ENCODE peak calls at places on chromosomes 4 and X, in six cellular contexts. B, S, P, R, I and V are unnamed samples. For H3K4me1, the result is how much of the 10 kb centered on the place peaks cover.

GRCh38 chr4:122619583-122619982 is 1.3 kb downstream of the IL21 start:
- DNase-seq in P (no peak), S (no peak), I (no peak), B (no peak), R (no peak), V (no peak)

GRCh38 chr4:77927991-77928925 is 65.6 kb downstream of the MRPL1 start:
- DNase-seq in I (peak), S (peak), P (no peak), B (no peak), R (no peak), V (no peak)

GRCh38 chr4:1193206-1194027 is 21.0 kb upstream of the SPON2 start:
- DNase-seq in B (peak), P (no peak), S (peak), I (peak), R (peak), V (no peak)

GRCh38 chrX:42524374-42524773 is 253.6 kb downstream of the PPP1R2C start:
- DNase-seq in S (no peak), I (no peak), P (no peak), R (no peak), B (no peak), V (no peak)

GRCh38 chr4:122960298-122960985 is 38.0 kb upstream of the NUDT6 start:
- DNase-seq in S (no peak), R (no peak), P (no peak), B (no peak), I (no peak), V (no peak)

GRCh38 chrX:123392921-123393320 is 208.8 kb downstream of the GRIA3 start:
- DNase-seq in S (no peak), R (no peak), I (no peak), B (no peak), P (no peak), V (no peak)

GRCh38 chr4:161554372-161554990 is 609.3 kb downstream of the FSTL5 start:
- DNase-seq in R (no peak), B (no peak), P (no peak), I (no peak), S (no peak), V (no peak)

GRCh38 chr4:1573830-1574459 is 110.2 kb downstream of the FAM53A start:
- DNase-seq in R (no peak), P (no peak), B (no peak), S (no peak), I (no peak), V (no peak)

GRCh38 chr4:125891597-125892258 is 577.0 kb downstream of the FAT4 start:
- DNase-seq in R (no peak), I (peak), B (no peak), P (no peak), S (no peak), V (no peak)

GRCh38 chr4:111630705-111631104 is 514.5 kb upstream of the FAM241A start:
- DNase-seq in R (no peak), I (peak), B (no peak), P (no peak), S (no peak), V (no peak)

GRCh38 chr4:82721819-82722423 is 76.7 kb downstream of the SCD5 start:
- DNase-seq in I (peak), R (no peak), S (no peak), B (peak), P (peak), V (no peak)

GRCh38 chrX:21975827-21976226 is 35.3 kb downstream of the SMS start:
- DNase-seq in R (no peak), S (no peak), B (no peak), P (no peak), I (peak), V (no peak)

GRCh38 chrX:136780738-136781137 is at the start of gene ARHGEF6:
- DNase-seq in R (no peak), S (no peak), P (no peak), B (no peak), I (no peak), V (no peak)

GRCh38 chrX:2549874-2550273 is 49.1 kb upstream of the DHRSX start:
- DNase-seq in I (peak), R (no peak), P (no peak), B (no peak), S (peak), V (no peak)

GRCh38 chrX:39874202-39874816 is 223.4 kb downstream of the BCOR start:
- DNase-seq in B (no peak), P (no peak), S (no peak), R (no peak), I (no peak), V (no peak)

GRCh38 chr4:89356086-89356485 is 48.5 kb upstream of the GPRIN3 start:
- DNase-seq in B (no peak), S (peak), R (no peak), P (no peak), I (no peak), V (no peak)

GRCh38 chrX:113982766-113983165 is 601.1 kb upstream of the HTR2C start:
- DNase-seq in B (no peak), P (no peak), S (peak), I (no peak), R (no peak), V (no peak)

GRCh38 chr4:185597532-185598188 is 62.4 kb upstream of the PDLIM3 start:
- DNase-seq in I (peak), P (peak), S (peak), B (peak), R (peak), V (peak)

GRCh38 chr4:77036206-77036605 is 39.6 kb downstream of the CCNI start:
- DNase-seq in S (no peak), P (no peak), I (no peak), R (no peak), B (no peak), V (no peak)

GRCh38 chrX:129961180-129962083 is 21.0 kb upstream of the BCORL1 start:
- DNase-seq in R (peak), B (peak), I (peak), S (peak), P (peak), V (peak)

GRCh38 chr4:69735119-69735518 is 25.3 kb downstream of the SULT1B1 start:
- DNase-seq in S (no peak), R (no peak), B (no peak), I (no peak), P (no peak), V (no peak)

GRCh38 chrX:153902388-153902787 is 2.1 kb upstream of the AVPR2 start:
- DNase-seq in I (no peak), B (no peak), R (no peak), S (no peak), P (no peak), V (no peak)
- H3K27ac ChIP-seq in I (no peak), B (no peak), R (no peak), S (no peak), P (peak), V (no peak)

DNA sequence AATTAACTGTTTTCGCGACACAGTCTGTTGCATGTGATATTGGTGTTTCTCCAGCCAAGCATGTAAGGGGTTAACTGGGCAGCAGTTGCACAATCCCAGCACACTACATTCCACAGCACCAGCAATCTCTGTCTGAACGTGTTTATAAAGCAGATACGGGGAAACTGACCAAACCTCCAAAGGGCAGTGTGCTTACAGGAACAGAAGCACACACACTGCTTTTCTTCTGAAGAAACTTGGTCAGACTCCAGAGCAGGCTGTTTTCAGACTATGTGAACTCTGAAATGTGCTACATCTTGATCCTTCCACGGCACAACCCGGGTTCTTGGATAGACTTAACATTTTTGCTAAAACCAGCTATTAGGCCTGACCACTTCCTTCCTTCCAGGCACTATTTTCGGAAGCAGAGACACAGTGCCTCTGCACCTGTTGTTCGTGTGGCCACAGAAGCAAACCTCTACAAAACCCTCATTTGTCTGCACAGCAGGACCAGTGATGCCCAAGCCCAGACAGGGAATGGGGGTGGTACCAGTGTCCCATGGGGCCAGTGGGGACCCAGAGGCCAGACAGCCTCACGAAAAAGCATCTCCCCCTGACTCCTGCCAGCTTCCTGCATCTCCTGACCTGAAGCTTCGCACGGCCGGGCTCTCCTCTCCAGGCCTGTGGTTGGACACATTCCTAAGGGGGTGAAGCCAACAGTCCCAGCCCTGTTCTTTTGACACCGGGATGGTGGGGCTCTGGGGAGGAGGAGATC is 90.1 kb downstream of the IRF2 start:
- DNase-seq in R (no peak), P (no peak), S (peak), I (peak), B (no peak), V (no peak)
- H3K4me1 ChIP-seq in R (half or more), P (half or more), S (under half), I (half or more), B (half or more), V (under half)

GRCh38 chr4:7070729-7071511 is 3.1 kb upstream of the GRPEL1 start:
- DNase-seq in S (peak), B (peak), P (peak), R (peak), I (peak), V (peak)
- H3K27ac ChIP-seq in S (no peak), B (no peak), P (no peak), R (no peak), I (no peak), V (no peak)

DNA sequence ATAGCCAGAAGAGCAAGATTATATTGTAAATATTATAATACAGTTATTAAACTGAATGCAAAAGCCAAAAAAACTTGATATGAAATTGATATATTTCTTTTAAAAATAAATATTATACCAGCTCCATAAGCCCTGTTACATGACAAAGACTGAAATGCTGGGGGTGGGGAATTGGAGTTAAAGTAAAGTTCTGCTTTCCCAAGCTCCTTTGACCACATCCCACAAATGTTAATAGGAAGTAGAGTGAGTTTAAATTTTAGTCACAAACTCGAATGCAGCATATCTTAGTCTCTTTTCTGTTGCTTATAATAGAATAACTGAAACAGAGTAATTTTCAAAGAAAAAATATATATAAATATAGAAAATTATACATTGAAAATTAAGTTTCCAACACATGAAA is 46.9 kb upstream of the NFKB1 start:
- DNase-seq in R (no peak), S (no peak), P (no peak), I (no peak), B (no peak), V (no peak)
- H3K4me1 ChIP-seq in R (under half), S (under half), P (under half), I (under half), B (under half), V (under half)

GRCh38 chr4:88244821-88245579 is 39.4 kb downstream of the PPM1K start:
- DNase-seq in R (no peak), S (no peak), B (no peak), P (no peak), I (no peak), V (no peak)

GRCh38 chr4:88244056-88244455 is 40.3 kb downstream of the PPM1K start:
- DNase-seq in I (no peak), R (no peak), B (no peak), P (no peak), S (no peak), V (no peak)

GRCh38 chr4:88240297-88240714 is 44.1 kb downstream of the PPM1K start:
- DNase-seq in I (no peak), P (peak), S (no peak), B (peak), R (peak), V (peak)

GRCh38 chr4:88246600-88246999 is 37.8 kb downstream of the PPM1K start:
- DNase-seq in S (no peak), I (no peak), B (no peak), P (no peak), R (no peak), V (no peak)

DNA sequence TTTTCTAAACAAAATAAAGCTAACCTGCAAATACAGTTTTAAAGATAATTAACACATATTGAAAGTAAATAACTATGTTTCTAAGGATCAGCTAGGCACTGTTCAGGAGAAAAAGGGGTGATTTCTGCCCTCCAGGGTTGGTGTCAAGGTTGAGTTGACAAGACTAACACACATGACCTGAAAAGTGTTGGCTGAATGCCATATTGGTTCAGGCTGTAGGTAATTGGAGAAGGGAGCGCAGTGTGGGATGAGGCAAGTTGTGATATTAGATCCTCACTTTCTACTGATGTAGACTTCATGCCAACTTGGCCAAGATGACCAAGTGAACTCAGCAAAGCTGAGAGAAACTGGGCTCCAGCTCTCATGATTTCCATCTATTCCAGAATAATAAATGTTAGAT is 42.2 kb downstream of the PPM1K start:
- DNase-seq in B (no peak), S (no peak), I (no peak), R (no peak), P (no peak), V (no peak)
- H3K27ac ChIP-seq in B (no peak), S (no peak), I (no peak), R (no peak), P (no peak), V (no peak)

DNA sequence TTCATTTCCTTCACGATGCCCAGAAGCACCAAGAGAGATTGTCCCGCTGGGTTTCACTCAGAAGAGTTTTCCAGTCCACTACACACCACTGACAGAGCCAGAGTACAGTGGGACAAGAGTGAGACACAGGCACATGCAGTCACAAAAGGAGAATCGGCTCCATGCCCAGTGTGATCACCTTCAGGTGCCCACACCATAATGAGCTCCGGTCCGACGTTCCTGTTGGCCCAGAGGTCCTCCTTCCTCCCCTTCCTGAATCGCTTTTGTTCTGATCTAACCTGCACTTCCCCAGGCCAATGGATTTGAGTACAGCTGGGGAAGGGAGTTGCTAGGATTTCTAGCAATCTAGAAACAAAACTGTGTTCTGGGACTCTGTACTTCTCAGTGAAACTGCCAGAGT is 4.6 kb upstream of the CHRNA9 start:
- DNase-seq in P (no peak), B (no peak), R (no peak), I (no peak), S (no peak), V (no peak)
- H3K4me1 ChIP-seq in P (under half), B (under half), R (under half), I (under half), S (under half), V (under half)

DNA sequence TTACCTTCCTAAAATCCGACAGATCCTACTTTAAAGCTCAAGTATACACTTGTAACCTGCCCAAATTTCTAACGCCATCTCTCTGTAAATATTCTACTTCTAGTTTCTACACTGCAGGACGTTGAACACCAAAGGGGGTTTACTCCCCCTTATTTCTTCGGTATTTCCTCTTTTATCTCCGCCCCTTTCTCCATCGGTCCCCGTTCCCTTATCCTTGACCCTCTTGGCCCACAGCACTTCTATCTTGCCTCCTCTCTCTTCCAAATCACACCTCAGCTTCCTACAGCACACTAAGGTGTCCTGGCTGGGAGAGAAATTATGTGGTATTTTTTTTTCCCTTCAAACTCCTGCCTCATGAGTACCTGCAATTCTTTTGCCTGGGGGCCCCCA is 728 bp downstream of the ZMAT1 start:
- DNase-seq in S (no peak), I (no peak), P (no peak), R (no peak), B (no peak), V (no peak)
- H3K27ac ChIP-seq in S (peak), I (peak), P (peak), R (peak), B (peak), V (peak)

GRCh38 chr4:2862528-2862927 is 18.9 kb downstream of the ADD1 start:
- DNase-seq in S (no peak), R (no peak), P (no peak), I (peak), B (no peak), V (no peak)
- H3K4me1 ChIP-seq in S (half or more), R (half or more), P (half or more), I (half or more), B (half or more), V (half or more)

GRCh38 chr4:87103086-87103485 is 117.3 kb downstream of the KLHL8 start:
- DNase-seq in R (no peak), P (no peak), B (no peak), S (no peak), I (no peak), V (no peak)
- H3K27ac ChIP-seq in R (peak), P (peak), B (peak), S (peak), I (peak), V (peak)